ENCODE peak calls at places on chromosomes 12 and 14, in five cellular contexts. G is HL-60; Y is sigmoid colon; M is CD8-positive, alpha-beta T cell; R is right lobe of liver. C is an unnamed sample.

GRCh38 chr12:43711348-43711747 is 47.2 kb downstream of the PUS7L start:
- DNase-seq in M (no peak), G (no peak), R (no peak), Y (no peak), C (no peak)

GRCh38 chr14:25381498-25381897 is 331.6 kb upstream of the STXBP6 start:
- DNase-seq in G (peak; percentile 4), R (no peak), M (no peak), Y (no peak), C (no peak)

GRCh38 chr12:100826323-100826722 is 31.7 kb downstream of the ANO4 start:
- DNase-seq in R (peak; percentile 48), Y (no peak), M (no peak), G (peak; percentile 3), C (no peak)

GRCh38 chr12:40058721-40059190 is 47.1 kb downstream of the SLC2A13 start:
- DNase-seq in R (no peak), G (no peak), Y (no peak), M (no peak), C (no peak)

GRCh38 chr12:116368196-116369194 is 91.0 kb upstream of the MED13L start:
- DNase-seq in G (no peak), Y (no peak), R (peak; percentile 70), M (no peak), C (no peak)

GRCh38 chr12:62258231-62258630 is 2.0 kb upstream of the USP15 start:
- DNase-seq in Y (no peak), R (no peak), G (no peak), M (no peak), C (no peak)

GRCh38 chr14:100290607-100291304 is 15.5 kb downstream of the SLC25A29 start:
- DNase-seq in R (no peak), M (no peak), Y (no peak), G (no peak), C (no peak)

GRCh38 chr12:109863961-109864712 is 16.2 kb downstream of the GLTP start:
- DNase-seq in G (peak; percentile 83), R (peak; percentile 85), M (no peak), Y (no peak), C (no peak)

GRCh38 chr14:105092124-105092911 is 27.1 kb upstream of the GPR132 start:
- DNase-seq in M (no peak), G (no peak), R (no peak), Y (peak; percentile 84), C (no peak)

GRCh38 chr12:96365604-96366230 is 34.5 kb downstream of the CDK17 start:
- DNase-seq in M (no peak), R (no peak), G (no peak), Y (no peak), C (no peak)

GRCh38 chr14:51846631-51847488 is 13.6 kb upstream of the GNG2 start:
- DNase-seq in R (peak; percentile 56), M (peak; percentile 85), G (peak; percentile 98), Y (peak; percentile 68), C (peak; percentile 33)

GRCh38 chr12:6533653-6534157 is 612 bp upstream of the GAPDH start:
- DNase-seq in Y (peak; percentile 90), M (peak; percentile 18), G (peak; percentile 94), R (peak; percentile 78), C (no peak)

GRCh38 chr14:93379841-93380240 is 32.9 kb downstream of the COX8C start:
- DNase-seq in M (no peak), G (peak; percentile 4), R (no peak), Y (no peak), C (no peak)

GRCh38 chr12:76462668-76463224 is 96.8 kb downstream of the OSBPL8 start:
- DNase-seq in R (no peak), Y (no peak), M (no peak), G (no peak), C (no peak)

GRCh38 chr14:62706217-62706616 is 339.0 kb downstream of the KCNH5 start:
- DNase-seq in Y (no peak), M (no peak), R (no peak), G (no peak), C (no peak)

GRCh38 chr12:108342985-108343384 is 3.9 kb upstream of the CMKLR1 start:
- DNase-seq in M (no peak), Y (no peak), R (no peak), G (no peak), C (no peak)

GRCh38 chr14:88961214-88961613 is 136.8 kb downstream of the TTC8 start:
- DNase-seq in R (no peak), G (no peak), M (no peak), Y (no peak), C (no peak)

GRCh38 chr14:99564256-99564902 is 39.6 kb downstream of the CCDC85C start:
- DNase-seq in M (no peak), G (no peak), Y (peak; percentile 95), R (peak; percentile 82), C (no peak)

GRCh38 chr14:22432348-22432976 is 156.6 kb downstream of the DAD1 start:
- DNase-seq in Y (no peak), G (peak; percentile 47), R (no peak), M (no peak), C (no peak)

GRCh38 chr14:22434901-22435565 is 154.0 kb downstream of the DAD1 start:
- DNase-seq in Y (no peak), G (no peak), M (no peak), R (no peak), C (no peak)

GRCh38 chr14:22429546-22429945 is 159.5 kb downstream of the DAD1 start:
- DNase-seq in Y (no peak), G (peak; percentile 30), R (no peak), M (no peak), C (no peak)

GRCh38 chr14:22433059-22433458 is 156.0 kb downstream of the DAD1 start:
- DNase-seq in Y (no peak), M (no peak), G (no peak), R (no peak), C (no peak)

GRCh38 chr14:22434030-22434429 is 155.0 kb downstream of the DAD1 start:
- DNase-seq in G (peak; percentile 55), R (no peak), Y (no peak), M (no peak), C (no peak)
- TF ChIP-seq CTCF in G (peak; percentile 4), R (peak; percentile 21), Y (no peak), M (no peak), C (no peak)

GRCh38 chr12:81211306-81211705 is 133.4 kb downstream of the ACSS3 start:
- DNase-seq in M (no peak), R (no peak), G (no peak), Y (no peak), C (no peak)
- H3K27ac ChIP-seq in M (no peak overlapping the region), R (no peak overlapping the region), G (no peak overlapping the region), Y (no peak overlapping the region), C (no peak overlapping the region)

GRCh38 chr12:49019435-49020317 is 1.1 kb upstream of the PRKAG1 start:
- DNase-seq in G (peak; percentile 86), R (no peak), M (peak; percentile 50), Y (no peak), C (no peak)
- H3K4me3 ChIP-seq in G (peak overlapping the region; percentile 13), R (no peak overlapping the region), M (peak overlapping the region; percentile 85), Y (peak overlapping the region; percentile 87), C (peak overlapping the region; percentile 94)

DNA sequence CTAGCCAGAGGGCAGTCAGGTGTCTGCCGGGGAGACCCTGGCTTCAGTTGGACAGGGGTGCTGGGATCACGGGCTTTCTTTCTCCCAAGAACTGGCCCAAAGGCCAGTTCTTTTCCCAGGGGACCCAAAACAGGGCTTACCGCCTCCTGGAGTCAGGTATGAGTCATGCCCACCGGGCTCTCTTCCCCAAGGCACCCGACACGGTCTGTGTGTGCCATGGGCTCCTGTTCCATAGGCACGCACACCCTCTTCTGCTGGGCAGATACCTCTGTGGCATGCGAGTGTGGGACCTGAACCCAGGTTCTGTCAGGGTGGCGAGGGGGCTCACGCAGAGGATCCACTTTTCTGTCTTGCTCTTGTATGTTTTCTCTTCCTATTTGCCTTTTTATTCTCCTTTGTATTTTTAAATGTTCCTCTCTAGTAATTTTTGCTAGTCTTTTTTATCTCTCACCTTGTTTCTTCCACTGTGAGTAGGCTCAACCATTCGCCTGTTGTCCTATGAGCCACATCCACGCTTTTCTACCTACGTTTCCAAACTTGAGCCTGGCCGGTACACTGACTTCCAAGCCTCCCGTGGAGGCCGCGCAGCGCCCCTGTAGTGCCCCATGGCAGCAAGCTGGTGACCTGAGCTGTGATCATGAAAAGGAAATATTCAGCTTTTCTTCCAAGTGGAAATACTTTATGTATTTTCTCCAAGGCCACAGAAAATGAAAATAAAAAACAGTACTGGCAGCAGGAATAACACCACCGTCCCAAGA is 362.2 kb downstream of the CACNA1C start:
- DNase-seq in R (no peak), G (no peak), Y (peak; percentile 65), M (no peak), C (no peak)
- TF ChIP-seq CTCF in R (no peak), G (no peak), Y (no peak), M (no peak), C (no peak)

GRCh38 chr14:69693823-69694729 is 72.9 kb upstream of the SRSF5 start:
- DNase-seq in G (no peak), M (no peak), Y (no peak), R (no peak), C (no peak)

GRCh38 chr14:69690042-69690441 is 76.9 kb upstream of the SRSF5 start:
- DNase-seq in M (no peak), R (no peak), G (no peak), Y (no peak), C (no peak)

GRCh38 chr14:69693145-69693544 is 73.8 kb upstream of the SRSF5 start:
- DNase-seq in M (no peak), R (no peak), G (peak; percentile 28), Y (no peak), C (no peak)

GRCh38 chr14:69694730-69695663 is 71.9 kb upstream of the SRSF5 start:
- DNase-seq in Y (no peak), M (no peak), R (no peak), G (no peak), C (no peak)

DNA sequence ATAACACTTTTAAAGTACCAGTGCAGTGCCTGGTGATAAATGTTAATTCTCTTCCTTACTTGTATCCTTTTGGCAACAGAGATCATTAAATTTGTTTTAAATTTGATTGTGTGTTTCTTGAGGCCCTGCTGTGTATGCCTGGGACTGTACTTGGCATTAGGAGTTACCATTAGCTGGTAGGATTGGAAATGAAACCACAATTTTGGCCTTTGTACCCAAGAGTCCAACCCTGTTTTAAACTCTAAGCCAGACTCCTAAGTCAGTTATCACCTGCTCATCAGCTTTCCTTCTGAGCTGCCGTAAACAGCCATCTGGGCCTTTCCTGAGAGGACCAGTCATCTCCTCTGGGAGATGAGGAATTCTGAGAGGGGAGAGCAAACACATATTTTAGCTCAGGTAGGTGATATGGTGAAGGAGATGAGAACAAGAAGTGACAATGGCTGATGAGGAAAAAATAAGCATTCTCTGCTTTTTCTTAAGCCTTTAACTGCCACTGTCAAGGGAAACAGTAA is 74.3 kb upstream of the SRSF5 start:
- DNase-seq in Y (no peak), G (no peak), R (no peak), M (no peak), C (no peak)
- H3K27ac ChIP-seq in Y (peak overlapping the region; percentile 16), G (no peak overlapping the region), R (peak overlapping the region; percentile 53), M (no peak overlapping the region), C (peak overlapping the region; percentile 21)

DNA sequence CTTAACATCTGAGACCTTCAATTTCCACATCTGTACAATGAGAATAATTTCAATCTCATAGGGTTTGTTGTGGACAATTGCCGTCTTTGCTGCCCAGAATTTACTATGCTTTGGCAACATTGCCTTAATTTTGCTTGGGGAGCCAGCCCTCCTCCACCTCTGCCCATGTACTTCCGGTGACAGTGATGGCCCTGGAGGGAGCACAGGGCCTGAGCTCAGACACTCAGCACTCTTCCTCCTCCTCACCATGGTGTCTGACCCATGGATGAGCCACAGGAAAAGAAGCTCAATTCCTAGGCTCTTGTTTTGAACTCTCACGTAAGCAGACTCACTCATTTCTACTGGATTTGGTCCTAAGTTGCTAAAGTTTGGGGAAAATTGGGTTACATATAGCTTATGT is 58.2 kb downstream of the TBC1D30 start:
- DNase-seq in R (no peak), G (no peak), Y (no peak), M (no peak), C (no peak)
- H3K4me3 ChIP-seq in R (no peak overlapping the region), G (no peak overlapping the region), Y (no peak overlapping the region), M (no peak overlapping the region), C (no peak overlapping the region)

GRCh38 chr12:103441437-103442186 is 54.2 kb downstream of the C12orf42 start:
- DNase-seq in G (no peak), R (no peak), M (peak; percentile 19), Y (no peak), C (no peak)
- TF ChIP-seq CTCF in G (no peak), R (no peak), M (no peak), Y (no peak), C (no peak)

C was measured in esophagus squamous epithelium.